ENCODE peak calls at places on chromosomes 3 and 15, in six cellular contexts. S, I, X, D, M and E are unnamed samples.

GRCh38 chr3:112007641-112008040 is 8.9 kb downstream of the TAGLN3 start:
- DNase-seq in S (no peak), I (no peak), X (no peak), D (no peak), M (no peak), E (no peak)

GRCh38 chr15:66879968-66880367 is 177.9 kb downstream of the SMAD6 start:
- DNase-seq in S (peak), I (no peak), X (no peak), D (no peak), M (no peak), E (no peak)

GRCh38 chr15:82602195-82602594 is 45.0 kb downstream of the CPEB1 start:
- DNase-seq in S (no peak), I (no peak), X (no peak), D (no peak), M (no peak), E (no peak)

GRCh38 chr15:38325290-38325990 is 72.8 kb downstream of the SPRED1 start:
- DNase-seq in S (no peak), I (no peak), X (no peak), D (no peak), M (no peak), E (no peak)

GRCh38 chr15:98858610-98859023 is 149.0 kb downstream of the PGPEP1L start:
- DNase-seq in S (no peak), I (no peak), X (no peak), D (no peak), M (no peak), E (no peak)

GRCh38 chr3:49465269-49466034 is 4.6 kb upstream of the DAG1 start:
- DNase-seq in S (no peak), I (peak), X (no peak), D (no peak), M (no peak), E (no peak)

GRCh38 chr15:70042553-70043214 is 55.0 kb downstream of the TLE3 start:
- DNase-seq in S (no peak), I (no peak), X (no peak), D (no peak), M (no peak), E (no peak)

GRCh38 chr3:14492948-14493881 is 46.9 kb downstream of the GRIP2 start:
- DNase-seq in S (peak), I (no peak), X (no peak), D (no peak), M (no peak), E (no peak)

GRCh38 chr3:148847351-148847750 is 17.7 kb upstream of the CPA3 start:
- DNase-seq in S (no peak), I (peak), X (no peak), D (no peak), M (no peak), E (no peak)

GRCh38 chr15:75070674-75071073 is 47.3 kb downstream of the PPCDC start:
- DNase-seq in S (peak), I (no peak), X (no peak), D (no peak), M (no peak), E (no peak)

GRCh38 chr15:29132110-29132420 is 137.6 kb downstream of the NSMCE3 start:
- DNase-seq in S (no peak), I (no peak), X (no peak), D (no peak), M (no peak), E (no peak)

GRCh38 chr15:63212050-63212973 is 22.9 kb downstream of the RAB8B start:
- DNase-seq in S (no peak), I (peak), X (no peak), D (no peak), M (no peak), E (no peak)

GRCh38 chr3:11713171-11713570 is 69.5 kb upstream of the VGLL4 start:
- DNase-seq in S (no peak), I (no peak), X (no peak), D (no peak), M (no peak), E (no peak)

GRCh38 chr15:85408270-85408746 is 27.9 kb downstream of the AKAP13 start:
- DNase-seq in S (no peak), I (no peak), X (no peak), D (no peak), M (no peak), E (no peak)

GRCh38 chr3:16130066-16130465 is 44.4 kb upstream of the GALNT15 start:
- DNase-seq in S (peak), I (peak), X (no peak), D (no peak), M (no peak), E (no peak)

GRCh38 chr3:40523781-40524180 is 979 bp upstream of the ZNF621 start:
- DNase-seq in S (no peak), I (no peak), X (no peak), D (no peak), M (no peak), E (no peak)

GRCh38 chr3:48655586-48655985 is 7.1 kb downstream of the CELSR3 start:
- DNase-seq in S (no peak), I (no peak), X (peak), D (peak), M (no peak), E (no peak)

GRCh38 chr3:138449490-138449889 is 15.1 kb downstream of the ESYT3 start:
- DNase-seq in S (no peak), I (no peak), X (no peak), D (no peak), M (no peak), E (no peak)

GRCh38 chr3:157149136-157149696 is 10.7 kb downstream of the CCNL1 start:
- DNase-seq in S (no peak), I (no peak), X (no peak), D (no peak), M (no peak), E (no peak)

GRCh38 chr3:195385526-195385925 is 57.3 kb downstream of the ACAP2 start:
- DNase-seq in S (no peak), I (peak), X (no peak), D (no peak), M (no peak), E (no peak)

GRCh38 chr3:194245975-194246561 is 105.1 kb downstream of the CPN2 start:
- DNase-seq in S (peak), I (no peak), X (no peak), D (no peak), M (no peak), E (no peak)

GRCh38 chr3:119697394-119697793 is 5.4 kb upstream of the CFAP91 start:
- DNase-seq in S (no peak), I (no peak), X (no peak), D (no peak), M (no peak), E (no peak)